ENCODE peak calls at places on chromosomes 3 and 15, in eight cellular contexts. Y is globus pallidus, W is bronchial epithelial cell, U is naive B cell, X is CD14-positive monocyte, I is H54, L is iris pigment epithelial cell, E is pancreas. B is an unnamed sample.

GRCh38 chr3:127760361-127760760 is 62.0 kb downstream of the MGLL start:
- DNase-seq in X (no peak), Y (no peak), U (no peak), E (no peak), L (no peak), I (no peak), W (no peak), B (no peak)

GRCh38 chr3:127192576-127193232 is at the start of gene PRR23E:
- DNase-seq in W (no peak), L (no peak), I (no peak), U (no peak), E (no peak), Y (no peak), X (no peak), B (no peak)

GRCh38 chr3:124263168-124263567 is 271.2 kb upstream of the ROPN1 start:
- DNase-seq in X (no peak), Y (no peak), W (peak), I (peak), E (no peak), U (no peak), L (peak), B (peak)

GRCh38 chr3:98188553-98188952 is 22.1 kb downstream of the OR5H15 start:
- DNase-seq in U (peak), Y (peak), E (no peak), W (peak), I (no peak), L (peak), X (no peak), B (no peak)

GRCh38 chr3:47901280-47901833 is 98.4 kb downstream of the DHX30 start:
- DNase-seq in Y (no peak), E (no peak), W (no peak), L (no peak), I (no peak), U (no peak), X (no peak), B (peak)

GRCh38 chr3:156601497-156601896 is 46.6 kb upstream of the SSR3 start:
- DNase-seq in E (no peak), W (peak), X (no peak), I (no peak), U (no peak), Y (no peak), L (no peak), B (no peak)

GRCh38 chr3:46524008-46524407 is 26.2 kb downstream of the RTP3 start:
- DNase-seq in L (no peak), U (no peak), I (no peak), X (no peak), Y (no peak), E (no peak), W (no peak), B (no peak)

GRCh38 chr3:56591256-56591655 is 34.3 kb downstream of the CCDC66 start:
- DNase-seq in W (no peak), U (no peak), E (no peak), I (no peak), X (no peak), Y (no peak), L (peak), B (no peak)

GRCh38 chr15:86139828-86140227 is 60.2 kb downstream of the AGBL1 start:
- DNase-seq in E (no peak), X (no peak), W (no peak), Y (no peak), L (no peak), I (no peak), U (no peak), B (no peak)

GRCh38 chr3:28617821-28618220 is 269.2 kb upstream of the AZI2 start:
- DNase-seq in X (no peak), L (no peak), E (no peak), I (no peak), W (no peak), U (no peak), Y (no peak), B (no peak)

GRCh38 chr15:89496155-89497098 is at the start of gene RHCG:
- DNase-seq in X (no peak), U (no peak), I (no peak), Y (peak), E (peak), L (peak), W (peak), B (peak)

GRCh38 chr3:55984631-55985030 is 483.6 kb downstream of the ERC2 start:
- DNase-seq in X (no peak), I (no peak), U (no peak), Y (no peak), L (no peak), E (no peak), W (no peak), B (peak)

GRCh38 chr3:126022741-126023359 is 53.9 kb downstream of the ROPN1B start:
- DNase-seq in E (no peak), X (no peak), Y (no peak), W (no peak), L (no peak), U (no peak), I (no peak), B (no peak)

GRCh38 chr3:108489776-108490175 is 20.6 kb downstream of the MYH15 start:
- DNase-seq in U (peak), E (no peak), L (peak), W (peak), Y (peak), I (peak), X (no peak), B (peak)

GRCh38 chr3:28668377-28668721 is 319.7 kb upstream of the AZI2 start:
- DNase-seq in X (no peak), E (no peak), U (no peak), L (no peak), I (no peak), W (no peak), Y (no peak), B (no peak)

GRCh38 chr15:69679623-69680228 is 227.1 kb downstream of the RPLP1 start:
- DNase-seq in U (no peak), I (no peak), X (no peak), L (no peak), Y (no peak), W (no peak), E (no peak), B (no peak)

GRCh38 chr3:180466401-180467005 is 135.5 kb upstream of the TTC14 start:
- DNase-seq in X (no peak), I (no peak), Y (no peak), W (peak), L (no peak), U (no peak), E (no peak), B (no peak)

GRCh38 chr15:100781061-100781960 is 98.3 kb upstream of the ALDH1A3 start:
- DNase-seq in E (peak), X (no peak), Y (no peak), W (no peak), L (no peak), I (no peak), U (no peak), B (peak)

GRCh38 chr3:24196526-24196925 is 251.4 kb downstream of the NR1D2 start:
- DNase-seq in U (no peak), I (no peak), X (no peak), Y (no peak), L (peak), E (no peak), W (no peak), B (peak)

GRCh38 chr15:44427756-44428724 is 611 bp downstream of the CTDSPL2 start:
- DNase-seq in L (peak), X (no peak), E (no peak), U (peak), Y (no peak), I (peak), W (peak), B (peak)

GRCh38 chr15:80780416-80781221 is 1.4 kb downstream of the CEMIP start:
- DNase-seq in U (no peak), E (peak), Y (no peak), L (peak), I (no peak), X (no peak), W (peak), B (peak)

GRCh38 chr3:42666577-42666998 is 13.1 kb downstream of the ZBTB47 start:
- DNase-seq in Y (no peak), U (no peak), W (no peak), I (no peak), L (no peak), X (peak), E (no peak), B (no peak)

GRCh38 chr3:13860001-13860400 is 19.9 kb downstream of the WNT7A start:
- DNase-seq in U (no peak), X (no peak), E (no peak), W (peak), L (no peak), Y (no peak), I (no peak), B (no peak)

GRCh38 chr15:41417418-41417811 is 520 bp downstream of the RTF1 start:
- DNase-seq in Y (no peak), E (peak), L (peak), X (no peak), I (peak), W (no peak), U (no peak), B (peak)

GRCh38 chr15:35066094-35066493 is 19.0 kb downstream of the NANOGP8 start:
- DNase-seq in L (no peak), X (no peak), W (no peak), I (no peak), Y (no peak), E (no peak), U (no peak), B (no peak)

GRCh38 chr3:79560698-79561097 is 207.1 kb downstream of the ROBO1 start:
- DNase-seq in E (no peak), I (no peak), W (no peak), U (no peak), L (no peak), Y (no peak), X (no peak), B (no peak)

GRCh38 chr3:178690571-178690970 is 154.3 kb downstream of the KCNMB2 start:
- DNase-seq in W (no peak), U (no peak), X (no peak), E (no peak), L (no peak), I (no peak), Y (no peak), B (no peak)

GRCh38 chr15:98875309-98875708 is 132.3 kb downstream of the PGPEP1L start:
- DNase-seq in X (no peak), E (no peak), W (no peak), U (no peak), L (no peak), I (no peak), Y (no peak), B (peak)